ENCODE peak calls at places on chromosomes 6 and 20, in ten cellular contexts. One of them, this sample, is unnamed.
A peak's percentile ranks its signal among the peaks of the same experiment; 100 is the strongest.

GRCh38 chr20:24952376-24953203 is 3.5 kb downstream of the CST7 start:
- DNase-seq in GM10248: no peak
- DNase-seq in transverse colon: no peak
- DNase-seq in sigmoid colon: peak; percentile 61
- DNase-seq in NCI-H460: no peak
- DNase-seq in CD4-positive, alpha-beta memory T cell: no peak
- DNase-seq in stromal cell of bone marrow: no peak
- DNase-seq in NCI-H2081: no peak
- DNase-seq in fibroblast of the conjunctiva: no peak
- DNase-seq in pons: no peak
- DNase-seq in this sample: no peak

GRCh38 chr20:33062750-33063149 is 9.0 kb downstream of the BPIFB3 start:
- DNase-seq in transverse colon: no peak
- DNase-seq in fibroblast of the conjunctiva: no peak
- DNase-seq in pons: no peak
- DNase-seq in GM10248: no peak
- DNase-seq in stromal cell of bone marrow: no peak
- DNase-seq in NCI-H2081: no peak
- DNase-seq in CD4-positive, alpha-beta memory T cell: no peak
- DNase-seq in sigmoid colon: no peak
- DNase-seq in NCI-H460: no peak
- DNase-seq in this sample: no peak

GRCh38 chr6:4550227-4550597 is 226.0 kb upstream of the CDYL start:
- DNase-seq in GM10248: no peak
- DNase-seq in transverse colon: no peak
- DNase-seq in stromal cell of bone marrow: no peak
- DNase-seq in NCI-H2081: no peak
- DNase-seq in pons: no peak
- DNase-seq in CD4-positive, alpha-beta memory T cell: no peak
- DNase-seq in NCI-H460: no peak
- DNase-seq in sigmoid colon: no peak
- DNase-seq in fibroblast of the conjunctiva: no peak
- DNase-seq in this sample: no peak

GRCh38 chr6:74073429-74073828 is 377.4 kb downstream of the CD109 start:
- DNase-seq in fibroblast of the conjunctiva: no peak
- DNase-seq in pons: peak; percentile 7
- DNase-seq in CD4-positive, alpha-beta memory T cell: no peak
- DNase-seq in NCI-H460: no peak
- DNase-seq in stromal cell of bone marrow: peak; percentile 75
- DNase-seq in GM10248: no peak
- DNase-seq in NCI-H2081: no peak
- DNase-seq in sigmoid colon: no peak
- DNase-seq in transverse colon: no peak
- DNase-seq in this sample: no peak

GRCh38 chr20:51034461-51034860 is 11.6 kb upstream of the KCNG1 start:
- DNase-seq in sigmoid colon: no peak
- DNase-seq in stromal cell of bone marrow: no peak
- DNase-seq in pons: no peak
- DNase-seq in NCI-H2081: no peak
- DNase-seq in fibroblast of the conjunctiva: no peak
- DNase-seq in CD4-positive, alpha-beta memory T cell: no peak
- DNase-seq in transverse colon: no peak
- DNase-seq in GM10248: no peak
- DNase-seq in NCI-H460: no peak
- DNase-seq in this sample: no peak

GRCh38 chr6:170291271-170292110 is 613 bp upstream of the DLL1 start:
- DNase-seq in transverse colon: peak; percentile 74
- DNase-seq in fibroblast of the conjunctiva: no peak
- DNase-seq in stromal cell of bone marrow: no peak
- DNase-seq in NCI-H2081: peak; percentile 89
- DNase-seq in GM10248: peak; percentile 61
- DNase-seq in NCI-H460: no peak
- DNase-seq in pons: peak; percentile 93
- DNase-seq in sigmoid colon: peak; percentile 88
- DNase-seq in CD4-positive, alpha-beta memory T cell: peak; percentile 43
- DNase-seq in this sample: peak; percentile 55

GRCh38 chr6:52362443-52363221 is 681 bp downstream of the PAQR8 start:
- DNase-seq in pons: peak; percentile 46
- DNase-seq in NCI-H2081: peak; percentile 29
- DNase-seq in fibroblast of the conjunctiva: no peak
- DNase-seq in GM10248: peak; percentile 75
- DNase-seq in sigmoid colon: peak; percentile 65
- DNase-seq in transverse colon: peak; percentile 47
- DNase-seq in stromal cell of bone marrow: no peak
- DNase-seq in NCI-H460: no peak
- DNase-seq in CD4-positive, alpha-beta memory T cell: peak; percentile 48
- DNase-seq in this sample: peak; percentile 29

GRCh38 chr6:69416739-69417138 is 380.1 kb downstream of the LMBRD1 start:
- DNase-seq in stromal cell of bone marrow: peak; percentile 35
- DNase-seq in GM10248: no peak
- DNase-seq in NCI-H2081: peak; percentile 26
- DNase-seq in sigmoid colon: no peak
- DNase-seq in NCI-H460: no peak
- DNase-seq in CD4-positive, alpha-beta memory T cell: no peak
- DNase-seq in transverse colon: no peak
- DNase-seq in fibroblast of the conjunctiva: no peak
- DNase-seq in pons: peak; percentile 19
- DNase-seq in this sample: peak; percentile 40

GRCh38 chr6:97394160-97394748 is 111.2 kb upstream of the MMS22L start:
- DNase-seq in GM10248: peak; percentile 54
- DNase-seq in transverse colon: peak; percentile 28
- DNase-seq in fibroblast of the conjunctiva: peak; percentile 48
- DNase-seq in sigmoid colon: no peak
- DNase-seq in stromal cell of bone marrow: peak; percentile 20
- DNase-seq in NCI-H460: peak; percentile 55
- DNase-seq in NCI-H2081: peak; percentile 59
- DNase-seq in pons: peak; percentile 79
- DNase-seq in CD4-positive, alpha-beta memory T cell: peak; percentile 51
- DNase-seq in this sample: peak; percentile 57

GRCh38 chr6:168127384-168127868 is 48.4 kb upstream of the FRMD1 start:
- DNase-seq in fibroblast of the conjunctiva: no peak
- DNase-seq in pons: no peak
- DNase-seq in transverse colon: no peak
- DNase-seq in NCI-H460: no peak
- DNase-seq in NCI-H2081: no peak
- DNase-seq in CD4-positive, alpha-beta memory T cell: no peak
- DNase-seq in GM10248: no peak
- DNase-seq in stromal cell of bone marrow: no peak
- DNase-seq in sigmoid colon: peak; percentile 40
- DNase-seq in this sample: no peak

GRCh38 chr20:63553251-63553932 is 567 bp upstream of the FNDC11 start:
- DNase-seq in NCI-H2081: peak; percentile 15
- DNase-seq in GM10248: peak; percentile 87
- DNase-seq in NCI-H460: peak; percentile 74
- DNase-seq in transverse colon: peak; percentile 86
- DNase-seq in stromal cell of bone marrow: peak; percentile 31
- DNase-seq in fibroblast of the conjunctiva: peak; percentile 69
- DNase-seq in pons: no peak
- DNase-seq in CD4-positive, alpha-beta memory T cell: peak; percentile 87
- DNase-seq in sigmoid colon: peak; percentile 91
- DNase-seq in this sample: peak; percentile 62

GRCh38 chr6:6631526-6632276 is 43.2 kb downstream of the LY86 start:
- DNase-seq in NCI-H460: no peak
- DNase-seq in stromal cell of bone marrow: no peak
- DNase-seq in transverse colon: no peak
- DNase-seq in fibroblast of the conjunctiva: peak; percentile 10
- DNase-seq in CD4-positive, alpha-beta memory T cell: no peak
- DNase-seq in GM10248: no peak
- DNase-seq in NCI-H2081: no peak
- DNase-seq in sigmoid colon: no peak
- DNase-seq in pons: no peak
- DNase-seq in this sample: peak; percentile 89

GRCh38 chr20:38134427-38135281 is 30.4 kb downstream of the TGM2 start:
- DNase-seq in transverse colon: no peak
- DNase-seq in sigmoid colon: peak; percentile 51
- DNase-seq in CD4-positive, alpha-beta memory T cell: no peak
- DNase-seq in NCI-H460: no peak
- DNase-seq in GM10248: no peak
- DNase-seq in fibroblast of the conjunctiva: no peak
- DNase-seq in NCI-H2081: no peak
- DNase-seq in stromal cell of bone marrow: no peak
- DNase-seq in pons: no peak
- DNase-seq in this sample: no peak

GRCh38 chr6:17012421-17013225 is 89.2 kb upstream of the STMND1 start:
- DNase-seq in NCI-H2081: no peak
- DNase-seq in pons: peak; percentile 37
- DNase-seq in stromal cell of bone marrow: no peak
- DNase-seq in sigmoid colon: peak; percentile 87
- DNase-seq in NCI-H460: no peak
- DNase-seq in GM10248: no peak
- DNase-seq in CD4-positive, alpha-beta memory T cell: no peak
- DNase-seq in transverse colon: peak; percentile 10
- DNase-seq in fibroblast of the conjunctiva: peak; percentile 37
- DNase-seq in this sample: no peak

GRCh38 chr6:163643866-163644265 is 229.3 kb downstream of the QKI start:
- DNase-seq in NCI-H460: no peak
- DNase-seq in pons: no peak
- DNase-seq in fibroblast of the conjunctiva: no peak
- DNase-seq in NCI-H2081: no peak
- DNase-seq in transverse colon: no peak
- DNase-seq in CD4-positive, alpha-beta memory T cell: no peak
- DNase-seq in stromal cell of bone marrow: no peak
- DNase-seq in sigmoid colon: no peak
- DNase-seq in GM10248: no peak
- DNase-seq in this sample: no peak

GRCh38 chr6:139540276-139540675 is 165.8 kb upstream of the CITED2 start:
- DNase-seq in transverse colon: peak; percentile 35
- DNase-seq in GM10248: no peak
- DNase-seq in pons: no peak
- DNase-seq in stromal cell of bone marrow: peak; percentile 72
- DNase-seq in NCI-H460: no peak
- DNase-seq in CD4-positive, alpha-beta memory T cell: peak; percentile 61
- DNase-seq in NCI-H2081: no peak
- DNase-seq in fibroblast of the conjunctiva: peak; percentile 38
- DNase-seq in sigmoid colon: no peak
- DNase-seq in this sample: peak; percentile 22

GRCh38 chr6:56764081-56764566 is 121.4 kb upstream of the DST start:
- DNase-seq in pons: peak; percentile 92
- DNase-seq in transverse colon: no peak
- DNase-seq in sigmoid colon: no peak
- DNase-seq in NCI-H460: no peak
- DNase-seq in NCI-H2081: no peak
- DNase-seq in GM10248: peak; percentile 40
- DNase-seq in CD4-positive, alpha-beta memory T cell: no peak
- DNase-seq in fibroblast of the conjunctiva: peak; percentile 26
- DNase-seq in stromal cell of bone marrow: no peak
- DNase-seq in this sample: peak; percentile 37

GRCh38 chr20:63738687-63739128 is 868 bp upstream of the SLC2A4RG start:
- DNase-seq in CD4-positive, alpha-beta memory T cell: peak; percentile 47
- DNase-seq in pons: no peak
- DNase-seq in stromal cell of bone marrow: peak; percentile 2
- DNase-seq in NCI-H460: no peak
- DNase-seq in GM10248: peak; percentile 20
- DNase-seq in transverse colon: peak; percentile 80
- DNase-seq in sigmoid colon: peak; percentile 89
- DNase-seq in fibroblast of the conjunctiva: no peak
- DNase-seq in NCI-H2081: no peak
- DNase-seq in this sample: peak; percentile 65

GRCh38 chr6:84798257-84798656 is 33.9 kb upstream of the TBX18 start:
- DNase-seq in NCI-H460: no peak
- DNase-seq in fibroblast of the conjunctiva: no peak
- DNase-seq in pons: no peak
- DNase-seq in stromal cell of bone marrow: no peak
- DNase-seq in GM10248: no peak
- DNase-seq in transverse colon: no peak
- DNase-seq in NCI-H2081: no peak
- DNase-seq in sigmoid colon: no peak
- DNase-seq in CD4-positive, alpha-beta memory T cell: no peak
- DNase-seq in this sample: no peak

GRCh38 chr6:126804255-126805064 is 314.0 kb upstream of the RSPO3 start:
- DNase-seq in fibroblast of the conjunctiva: peak; percentile 42
- DNase-seq in NCI-H460: peak; percentile 56
- DNase-seq in transverse colon: no peak
- DNase-seq in sigmoid colon: no peak
- DNase-seq in stromal cell of bone marrow: peak; percentile 46
- DNase-seq in NCI-H2081: peak; percentile 23
- DNase-seq in GM10248: peak; percentile 18
- DNase-seq in pons: peak; percentile 62
- DNase-seq in CD4-positive, alpha-beta memory T cell: no peak
- DNase-seq in this sample: peak; percentile 67

GRCh38 chr6:150846641-150847040 is 18.9 kb upstream of the MTHFD1L start:
- DNase-seq in NCI-H2081: no peak
- DNase-seq in CD4-positive, alpha-beta memory T cell: no peak
- DNase-seq in pons: no peak
- DNase-seq in NCI-H460: no peak
- DNase-seq in stromal cell of bone marrow: no peak
- DNase-seq in GM10248: no peak
- DNase-seq in transverse colon: no peak
- DNase-seq in fibroblast of the conjunctiva: no peak
- DNase-seq in sigmoid colon: no peak
- DNase-seq in this sample: no peak

GRCh38 chr6:6366778-6367177 is 46.3 kb upstream of the F13A1 start:
- DNase-seq in stromal cell of bone marrow: no peak
- DNase-seq in sigmoid colon: no peak
- DNase-seq in NCI-H2081: peak; percentile 7
- DNase-seq in transverse colon: no peak
- DNase-seq in pons: no peak
- DNase-seq in NCI-H460: no peak
- DNase-seq in CD4-positive, alpha-beta memory T cell: no peak
- DNase-seq in GM10248: no peak
- DNase-seq in fibroblast of the conjunctiva: no peak
- DNase-seq in this sample: peak; percentile 4

This sample was measured in cerebellar cortex.